ENCODE peak calls at places on chromosomes 1 and 21, in seven cellular contexts. G, N, U, E, D, B and Q are unnamed samples.

GRCh38 chr1:12125422-12126355 is 41.1 kb upstream of the TNFRSF1B start:
- DNase-seq in G (no peak), N (no peak), U (no peak), E (no peak), D (no peak), B (no peak), Q (no peak)

GRCh38 chr1:998051-998821 is 1.7 kb downstream of the HES4 start:
- DNase-seq in G (no peak), N (no peak), U (peak; percentile 31), E (no peak), D (peak; percentile 55), B (no peak), Q (no peak)

GRCh38 chr1:63920154-63921117 is 146.6 kb downstream of the ROR1 start:
- DNase-seq in G (peak; percentile 89), N (no peak), U (peak; percentile 37), E (peak; percentile 79), D (no peak), B (peak; percentile 96), Q (no peak)

GRCh38 chr1:9362488-9362887 is 69.8 kb downstream of the SPSB1 start:
- DNase-seq in G (no peak), N (no peak), U (no peak), E (no peak), D (no peak), B (no peak), Q (no peak)

GRCh38 chr1:166902279-166902678 is 26.2 kb upstream of the TADA1 start:
- DNase-seq in G (peak; percentile 38), N (no peak), U (peak; percentile 50), E (peak; percentile 35), D (no peak), B (no peak), Q (no peak)

GRCh38 chr1:18182518-18183160 is 75.0 kb downstream of the IGSF21 start:
- DNase-seq in G (no peak), N (no peak), U (peak; percentile 82), E (no peak), D (peak; percentile 49), B (peak; percentile 29), Q (no peak)

GRCh38 chr1:245156736-245157505 is 2.1 kb downstream of the KIF26B start:
- DNase-seq in G (peak; percentile 12), N (no peak), U (peak; percentile 75), E (peak; percentile 34), D (peak; percentile 52), B (peak; percentile 60), Q (no peak)

GRCh38 chr1:162271972-162272371 is 104.7 kb downstream of the SPATA46 start:
- DNase-seq in G (no peak), N (no peak), U (no peak), E (no peak), D (no peak), B (no peak), Q (no peak)

GRCh38 chr1:218459450-218459849 is 114.3 kb downstream of the TGFB2 start:
- DNase-seq in G (no peak), N (no peak), U (peak; percentile 15), E (no peak), D (no peak), B (no peak), Q (no peak)

GRCh38 chr1:84272401-84272800 is 29.1 kb upstream of the SAMD13 start:
- DNase-seq in G (no peak), N (no peak), U (peak; percentile 32), E (no peak), D (peak; percentile 38), B (no peak), Q (no peak)

GRCh38 chr1:209675567-209676154 is 449 bp downstream of the G0S2 start:
- DNase-seq in G (peak; percentile 16), N (no peak), U (peak; percentile 36), E (peak; percentile 64), D (peak; percentile 57), B (no peak), Q (peak; percentile 23)

DNA sequence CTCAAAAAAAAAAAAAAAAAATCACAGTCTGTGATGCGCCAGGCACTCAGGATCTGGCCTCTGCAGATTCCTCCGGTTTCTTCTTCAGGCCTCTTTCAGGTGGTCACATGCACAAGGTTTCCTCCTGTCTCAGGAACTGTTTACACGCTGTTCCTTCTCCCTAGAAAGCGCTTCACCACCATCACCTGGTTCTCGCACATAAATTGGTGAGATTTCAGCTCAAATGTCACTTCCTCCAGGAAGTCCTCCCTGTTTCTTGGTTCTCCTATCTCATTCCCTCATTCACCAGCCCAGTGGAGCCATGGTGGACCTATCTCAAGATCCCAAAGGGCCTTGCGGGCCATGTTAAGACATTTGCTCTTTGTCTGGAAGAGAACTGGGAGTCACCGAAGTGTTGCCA is 26.7 kb downstream of the HMGN2 start:
- DNase-seq in G (no peak), N (no peak), U (no peak), E (no peak), D (no peak), B (no peak), Q (no peak)
- H2AK5ac ChIP-seq in G (no peak overlapping the region), N (no peak overlapping the region), U (no peak overlapping the region), E (no peak overlapping the region), D (no peak overlapping the region), B (no peak overlapping the region), Q (no peak overlapping the region)

GRCh38 chr1:6124746-6125365 is 55.3 kb downstream of the CHD5 start:
- DNase-seq in G (no peak), N (no peak), U (no peak), E (no peak), D (no peak), B (no peak), Q (no peak)

GRCh38 chr1:6125366-6125765 is 54.8 kb downstream of the CHD5 start:
- DNase-seq in G (no peak), N (no peak), U (no peak), E (no peak), D (no peak), B (no peak), Q (no peak)

GRCh38 chr1:6126028-6126427 is 54.1 kb downstream of the CHD5 start:
- DNase-seq in G (no peak), N (no peak), U (no peak), E (no peak), D (no peak), B (no peak), Q (no peak)

GRCh38 chr1:6127587-6128163 is 52.4 kb downstream of the CHD5 start:
- DNase-seq in G (peak; percentile 23), N (peak; percentile 71), U (peak; percentile 91), E (no peak), D (peak; percentile 91), B (peak; percentile 70), Q (peak; percentile 71)

GRCh38 chr1:6126521-6127067 is 53.5 kb downstream of the CHD5 start:
- DNase-seq in G (no peak), N (no peak), U (no peak), E (no peak), D (no peak), B (no peak), Q (no peak)
- H2AK5ac ChIP-seq in G (no peak overlapping the region), N (no peak overlapping the region), U (no peak overlapping the region), E (no peak overlapping the region), D (no peak overlapping the region), B (no peak overlapping the region), Q (peak overlapping the region; percentile 93)

GRCh38 chr21:32562426-32562825 is 22.9 kb downstream of the TCP10L start:
- DNase-seq in G (peak; percentile 83), N (no peak), U (peak; percentile 65), E (peak; percentile 9), D (peak; percentile 62), B (no peak), Q (peak; percentile 18)

GRCh38 chr21:32562915-32563314 is 22.4 kb downstream of the TCP10L start:
- DNase-seq in G (no peak), N (no peak), U (no peak), E (no peak), D (no peak), B (no peak), Q (no peak)

GRCh38 chr21:32560896-32561295 is 24.4 kb downstream of the TCP10L start:
- DNase-seq in G (no peak), N (no peak), U (no peak), E (no peak), D (no peak), B (no peak), Q (no peak)

GRCh38 chr21:32558131-32558530 is 27.2 kb downstream of the TCP10L start:
- DNase-seq in G (no peak), N (no peak), U (no peak), E (no peak), D (no peak), B (no peak), Q (no peak)

DNA sequence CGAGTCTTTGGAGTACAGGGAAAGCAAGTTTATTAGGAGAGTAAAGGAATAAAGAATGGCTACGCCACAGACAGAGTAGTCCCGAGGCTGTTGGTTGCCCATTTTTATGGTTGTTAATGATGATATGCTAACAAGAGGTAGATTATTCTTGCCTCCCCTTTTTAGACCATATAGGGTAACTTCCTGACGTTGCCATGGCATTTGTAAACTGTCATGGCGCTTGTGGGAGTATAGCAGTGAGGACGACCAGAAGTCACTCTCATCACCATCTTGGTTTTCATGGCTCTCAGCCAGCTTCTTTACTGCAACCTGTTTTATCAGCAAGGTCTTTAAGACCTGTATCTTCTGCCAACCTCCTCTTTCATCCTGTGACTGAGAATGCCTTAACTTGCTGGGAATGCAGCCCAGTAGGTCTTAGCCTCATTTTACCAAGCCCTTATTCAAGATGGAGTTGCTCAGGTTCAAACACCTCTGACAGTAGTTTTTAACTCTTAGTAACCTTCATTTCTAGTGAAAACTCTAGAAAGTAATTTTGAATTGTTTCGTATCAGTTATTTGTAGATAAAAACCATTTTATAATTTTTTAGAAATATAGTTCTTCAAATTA is 26.2 kb downstream of the TCP10L start:
- DNase-seq in G (no peak), N (no peak), U (no peak), E (no peak), D (no peak), B (no peak), Q (no peak)
- H2AK5ac ChIP-seq in G (no peak overlapping the region), N (peak overlapping the region; percentile 44), U (no peak overlapping the region), E (no peak overlapping the region), D (no peak overlapping the region), B (no peak overlapping the region), Q (no peak overlapping the region)

GRCh38 chr1:188611432-188611831 is 1782.7 kb downstream of the PLA2G4A start:
- DNase-seq in G (no peak), N (no peak), U (no peak), E (no peak), D (no peak), B (no peak), Q (no peak)

GRCh38 chr1:188620236-188620635 is 1791.5 kb downstream of the PLA2G4A start:
- DNase-seq in G (no peak), N (no peak), U (no peak), E (no peak), D (no peak), B (no peak), Q (no peak)

GRCh38 chr1:188615321-188615720 is 1786.6 kb downstream of the PLA2G4A start:
- DNase-seq in G (peak; percentile 79), N (no peak), U (no peak), E (peak; percentile 7), D (no peak), B (no peak), Q (no peak)
- H2AK5ac ChIP-seq in G (no peak overlapping the region), N (no peak overlapping the region), U (no peak overlapping the region), E (no peak overlapping the region), D (no peak overlapping the region), B (no peak overlapping the region), Q (no peak overlapping the region)

DNA sequence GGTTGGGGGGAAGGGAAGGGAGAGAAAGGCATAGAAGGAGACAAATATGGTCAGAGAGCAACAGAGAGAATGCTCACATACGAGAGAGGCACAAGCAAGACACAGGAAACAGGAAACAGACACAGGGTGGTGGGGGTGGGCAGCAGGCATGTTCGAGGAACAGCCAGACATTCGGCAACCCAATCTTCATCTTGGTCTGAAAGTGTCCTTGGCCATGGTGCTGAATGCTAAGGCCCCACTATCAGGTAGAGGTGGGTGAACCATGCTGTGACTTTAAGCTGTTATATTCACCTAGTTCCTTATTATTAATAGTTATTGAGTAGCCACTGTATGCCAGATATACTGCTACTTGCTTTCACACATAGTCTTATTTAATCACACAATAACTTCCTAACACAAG is 109.2 kb downstream of the DDX20 start:
- DNase-seq in G (no peak), N (no peak), U (peak; percentile 63), E (no peak), D (no peak), B (no peak), Q (no peak)
- H2AK5ac ChIP-seq in G (no peak overlapping the region), N (no peak overlapping the region), U (no peak overlapping the region), E (no peak overlapping the region), D (no peak overlapping the region), B (no peak overlapping the region), Q (no peak overlapping the region)